ENCODE peak calls at places on chromosomes 6 and 20, in ten cellular contexts. One of them, this sample, is unnamed.
A peak's percentile ranks its signal among the peaks of the same experiment; 100 is the strongest.

GRCh38 chr6:101608724-101609123 is 215.2 kb downstream of the GRIK2 start:
- DNase-seq in neural progenitor cell: no peak
- DNase-seq in Peyer's patch: no peak
- DNase-seq in naive thymus-derived CD4-positive, alpha-beta T cell: no peak
- DNase-seq in neuronal stem cell: no peak
- DNase-seq in psoas muscle: no peak
- DNase-seq in CD8-positive, alpha-beta T cell: no peak
- DNase-seq in cardiac muscle cell: no peak
- DNase-seq in colonic mucosa: no peak
- DNase-seq in heart right ventricle: no peak
- DNase-seq in this sample: no peak

GRCh38 chr6:168585441-168585840 is 144.5 kb downstream of the SMOC2 start:
- DNase-seq in neural progenitor cell: no peak
- DNase-seq in Peyer's patch: no peak
- DNase-seq in naive thymus-derived CD4-positive, alpha-beta T cell: no peak
- DNase-seq in neuronal stem cell: no peak
- DNase-seq in psoas muscle: no peak
- DNase-seq in CD8-positive, alpha-beta T cell: no peak
- DNase-seq in cardiac muscle cell: no peak
- DNase-seq in colonic mucosa: no peak
- DNase-seq in heart right ventricle: no peak
- DNase-seq in this sample: peak; percentile 5

GRCh38 chr20:2692036-2692885 is at the start of gene EBF4:
- DNase-seq in neural progenitor cell: peak; percentile 78
- DNase-seq in Peyer's patch: peak; percentile 53
- DNase-seq in naive thymus-derived CD4-positive, alpha-beta T cell: peak; percentile 16
- DNase-seq in neuronal stem cell: no peak
- DNase-seq in psoas muscle: peak; percentile 57
- DNase-seq in CD8-positive, alpha-beta T cell: peak; percentile 29
- DNase-seq in cardiac muscle cell: peak; percentile 73
- DNase-seq in colonic mucosa: no peak
- DNase-seq in heart right ventricle: peak; percentile 59
- DNase-seq in this sample: no peak

GRCh38 chr20:43563429-43563828 is 4.6 kb downstream of the SGK2 start:
- DNase-seq in neural progenitor cell: no peak
- DNase-seq in Peyer's patch: no peak
- DNase-seq in naive thymus-derived CD4-positive, alpha-beta T cell: no peak
- DNase-seq in neuronal stem cell: no peak
- DNase-seq in psoas muscle: no peak
- DNase-seq in CD8-positive, alpha-beta T cell: no peak
- DNase-seq in cardiac muscle cell: no peak
- DNase-seq in colonic mucosa: no peak
- DNase-seq in heart right ventricle: no peak
- DNase-seq in this sample: no peak

GRCh38 chr20:7161690-7162089 is 394.2 kb downstream of the BMP2 start:
- DNase-seq in neural progenitor cell: peak; percentile 32
- DNase-seq in Peyer's patch: no peak
- DNase-seq in naive thymus-derived CD4-positive, alpha-beta T cell: no peak
- DNase-seq in neuronal stem cell: no peak
- DNase-seq in psoas muscle: no peak
- DNase-seq in CD8-positive, alpha-beta T cell: no peak
- DNase-seq in cardiac muscle cell: peak; percentile 29
- DNase-seq in colonic mucosa: peak; percentile 26
- DNase-seq in heart right ventricle: no peak
- DNase-seq in this sample: no peak

GRCh38 chr20:56371977-56372376 is 13.2 kb downstream of the FAM210B start:
- DNase-seq in neural progenitor cell: no peak
- DNase-seq in Peyer's patch: no peak
- DNase-seq in naive thymus-derived CD4-positive, alpha-beta T cell: no peak
- DNase-seq in neuronal stem cell: no peak
- DNase-seq in psoas muscle: no peak
- DNase-seq in CD8-positive, alpha-beta T cell: no peak
- DNase-seq in cardiac muscle cell: no peak
- DNase-seq in colonic mucosa: no peak
- DNase-seq in heart right ventricle: no peak
- DNase-seq in this sample: no peak

GRCh38 chr6:151705994-151706733 is 101.3 kb upstream of the ESR1 start:
- DNase-seq in neural progenitor cell: no peak
- DNase-seq in Peyer's patch: no peak
- DNase-seq in naive thymus-derived CD4-positive, alpha-beta T cell: no peak
- DNase-seq in neuronal stem cell: no peak
- DNase-seq in psoas muscle: no peak
- DNase-seq in CD8-positive, alpha-beta T cell: no peak
- DNase-seq in cardiac muscle cell: no peak
- DNase-seq in colonic mucosa: peak; percentile 35
- DNase-seq in heart right ventricle: no peak
- DNase-seq in this sample: no peak

GRCh38 chr6:47146426-47147174 is 104.5 kb upstream of the ADGRF1 start:
- DNase-seq in neural progenitor cell: peak; percentile 15
- DNase-seq in Peyer's patch: no peak
- DNase-seq in naive thymus-derived CD4-positive, alpha-beta T cell: no peak
- DNase-seq in neuronal stem cell: no peak
- DNase-seq in psoas muscle: no peak
- DNase-seq in CD8-positive, alpha-beta T cell: no peak
- DNase-seq in cardiac muscle cell: no peak
- DNase-seq in colonic mucosa: no peak
- DNase-seq in heart right ventricle: no peak
- DNase-seq in this sample: no peak

GRCh38 chr20:25281541-25281991 is 33.7 kb downstream of the PYGB start:
- DNase-seq in neural progenitor cell: no peak
- DNase-seq in Peyer's patch: peak; percentile 91
- DNase-seq in naive thymus-derived CD4-positive, alpha-beta T cell: no peak
- DNase-seq in neuronal stem cell: no peak
- DNase-seq in psoas muscle: peak; percentile 47
- DNase-seq in CD8-positive, alpha-beta T cell: no peak
- DNase-seq in cardiac muscle cell: no peak
- DNase-seq in colonic mucosa: no peak
- DNase-seq in heart right ventricle: no peak
- DNase-seq in this sample: no peak

GRCh38 chr20:54794110-54794509 is 318.7 kb downstream of the DOK5 start:
- DNase-seq in neural progenitor cell: no peak
- DNase-seq in Peyer's patch: no peak
- DNase-seq in naive thymus-derived CD4-positive, alpha-beta T cell: no peak
- DNase-seq in neuronal stem cell: no peak
- DNase-seq in psoas muscle: no peak
- DNase-seq in CD8-positive, alpha-beta T cell: no peak
- DNase-seq in cardiac muscle cell: no peak
- DNase-seq in colonic mucosa: no peak
- DNase-seq in heart right ventricle: no peak
- DNase-seq in this sample: no peak

GRCh38 chr6:8085053-8085511 is 17.3 kb downstream of the EEF1E1 start:
- DNase-seq in neural progenitor cell: no peak
- DNase-seq in Peyer's patch: no peak
- DNase-seq in naive thymus-derived CD4-positive, alpha-beta T cell: no peak
- DNase-seq in neuronal stem cell: no peak
- DNase-seq in psoas muscle: peak; percentile 35
- DNase-seq in CD8-positive, alpha-beta T cell: no peak
- DNase-seq in cardiac muscle cell: no peak
- DNase-seq in colonic mucosa: no peak
- DNase-seq in heart right ventricle: no peak
- DNase-seq in this sample: peak; percentile 83

GRCh38 chr6:39995633-39996032 is 61.4 kb upstream of the MOCS1 start:
- DNase-seq in neural progenitor cell: no peak
- DNase-seq in Peyer's patch: no peak
- DNase-seq in naive thymus-derived CD4-positive, alpha-beta T cell: no peak
- DNase-seq in neuronal stem cell: no peak
- DNase-seq in psoas muscle: no peak
- DNase-seq in CD8-positive, alpha-beta T cell: no peak
- DNase-seq in cardiac muscle cell: no peak
- DNase-seq in colonic mucosa: no peak
- DNase-seq in heart right ventricle: no peak
- DNase-seq in this sample: no peak

GRCh38 chr6:153117986-153118886 is 12.8 kb downstream of the RGS17 start:
- DNase-seq in neural progenitor cell: no peak
- DNase-seq in Peyer's patch: no peak
- DNase-seq in naive thymus-derived CD4-positive, alpha-beta T cell: no peak
- DNase-seq in neuronal stem cell: no peak
- DNase-seq in psoas muscle: no peak
- DNase-seq in CD8-positive, alpha-beta T cell: no peak
- DNase-seq in cardiac muscle cell: no peak
- DNase-seq in colonic mucosa: no peak
- DNase-seq in heart right ventricle: no peak
- DNase-seq in this sample: no peak

GRCh38 chr6:159035891-159036290 is 8.9 kb downstream of the TAGAP start:
- DNase-seq in neural progenitor cell: no peak
- DNase-seq in Peyer's patch: no peak
- DNase-seq in naive thymus-derived CD4-positive, alpha-beta T cell: no peak
- DNase-seq in neuronal stem cell: no peak
- DNase-seq in psoas muscle: no peak
- DNase-seq in CD8-positive, alpha-beta T cell: no peak
- DNase-seq in cardiac muscle cell: no peak
- DNase-seq in colonic mucosa: no peak
- DNase-seq in heart right ventricle: no peak
- DNase-seq in this sample: no peak

GRCh38 chr6:6915219-6915618 is 192.5 kb upstream of the RREB1 start:
- DNase-seq in neural progenitor cell: no peak
- DNase-seq in Peyer's patch: peak; percentile 17
- DNase-seq in naive thymus-derived CD4-positive, alpha-beta T cell: no peak
- DNase-seq in neuronal stem cell: no peak
- DNase-seq in psoas muscle: no peak
- DNase-seq in CD8-positive, alpha-beta T cell: no peak
- DNase-seq in cardiac muscle cell: no peak
- DNase-seq in colonic mucosa: no peak
- DNase-seq in heart right ventricle: no peak
- DNase-seq in this sample: no peak
- H3K4me3 ChIP-seq in neural progenitor cell: no peak overlapping the region
- H3K4me3 ChIP-seq in Peyer's patch: peak overlapping the region; percentile 28
- H3K4me3 ChIP-seq in naive thymus-derived CD4-positive, alpha-beta T cell: peak overlapping the region; percentile 41
- H3K4me3 ChIP-seq in neuronal stem cell: no peak overlapping the region
- H3K4me3 ChIP-seq in psoas muscle: peak overlapping the region; percentile 38
- H3K4me3 ChIP-seq in CD8-positive, alpha-beta T cell: no peak overlapping the region
- H3K4me3 ChIP-seq in cardiac muscle cell: no peak overlapping the region
- H3K4me3 ChIP-seq in colonic mucosa: peak overlapping the region; percentile 5
- H3K4me3 ChIP-seq in heart right ventricle: peak overlapping the region; percentile 29
- H3K4me3 ChIP-seq in this sample: no peak overlapping the region

DNA sequence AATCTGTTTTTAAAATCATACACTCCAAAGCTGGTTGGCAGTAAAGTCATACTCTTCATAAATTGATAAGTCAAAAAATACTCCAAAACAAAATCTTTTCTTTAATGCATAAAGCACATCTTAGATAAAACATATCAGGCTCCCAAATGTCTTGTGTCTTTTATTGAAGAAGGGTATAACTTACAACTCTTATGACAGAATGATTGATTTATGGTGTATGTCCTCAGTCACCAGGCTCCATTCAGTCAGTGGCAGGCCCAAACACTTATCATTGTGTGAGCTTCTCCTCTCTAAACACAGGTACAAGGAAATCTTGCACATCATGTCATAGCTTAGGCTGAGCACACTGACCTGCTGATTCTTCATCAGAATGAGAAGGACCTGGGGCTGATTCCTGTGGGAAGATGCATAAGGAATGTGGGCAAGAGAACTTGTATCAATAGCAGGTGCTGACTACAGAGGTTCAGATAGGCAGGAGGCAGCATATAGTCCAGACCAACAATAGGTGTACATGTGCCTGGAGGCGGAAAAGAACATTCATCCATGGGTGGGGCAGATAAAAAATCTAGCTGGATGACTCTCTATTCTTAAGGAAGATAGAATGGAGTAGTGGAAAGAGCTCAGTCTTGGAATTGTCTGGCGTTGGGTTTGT is 1.9 kb downstream of the CALHM5 start:
- DNase-seq in neural progenitor cell: no peak
- DNase-seq in Peyer's patch: no peak
- DNase-seq in naive thymus-derived CD4-positive, alpha-beta T cell: no peak
- DNase-seq in neuronal stem cell: no peak
- DNase-seq in psoas muscle: no peak
- DNase-seq in CD8-positive, alpha-beta T cell: no peak
- DNase-seq in cardiac muscle cell: no peak
- DNase-seq in colonic mucosa: no peak
- DNase-seq in heart right ventricle: no peak
- DNase-seq in this sample: no peak
- H3K27ac ChIP-seq in neural progenitor cell: no peak overlapping the region
- H3K27ac ChIP-seq in Peyer's patch: no peak overlapping the region
- H3K27ac ChIP-seq in naive thymus-derived CD4-positive, alpha-beta T cell: no peak overlapping the region
- H3K27ac ChIP-seq in neuronal stem cell: no peak overlapping the region
- H3K27ac ChIP-seq in psoas muscle: no peak overlapping the region
- H3K27ac ChIP-seq in CD8-positive, alpha-beta T cell: no peak overlapping the region
- H3K27ac ChIP-seq in cardiac muscle cell: no peak overlapping the region
- H3K27ac ChIP-seq in colonic mucosa: no peak overlapping the region
- H3K27ac ChIP-seq in heart right ventricle: peak overlapping the region; percentile 86
- H3K27ac ChIP-seq in this sample: no peak overlapping the region

DNA sequence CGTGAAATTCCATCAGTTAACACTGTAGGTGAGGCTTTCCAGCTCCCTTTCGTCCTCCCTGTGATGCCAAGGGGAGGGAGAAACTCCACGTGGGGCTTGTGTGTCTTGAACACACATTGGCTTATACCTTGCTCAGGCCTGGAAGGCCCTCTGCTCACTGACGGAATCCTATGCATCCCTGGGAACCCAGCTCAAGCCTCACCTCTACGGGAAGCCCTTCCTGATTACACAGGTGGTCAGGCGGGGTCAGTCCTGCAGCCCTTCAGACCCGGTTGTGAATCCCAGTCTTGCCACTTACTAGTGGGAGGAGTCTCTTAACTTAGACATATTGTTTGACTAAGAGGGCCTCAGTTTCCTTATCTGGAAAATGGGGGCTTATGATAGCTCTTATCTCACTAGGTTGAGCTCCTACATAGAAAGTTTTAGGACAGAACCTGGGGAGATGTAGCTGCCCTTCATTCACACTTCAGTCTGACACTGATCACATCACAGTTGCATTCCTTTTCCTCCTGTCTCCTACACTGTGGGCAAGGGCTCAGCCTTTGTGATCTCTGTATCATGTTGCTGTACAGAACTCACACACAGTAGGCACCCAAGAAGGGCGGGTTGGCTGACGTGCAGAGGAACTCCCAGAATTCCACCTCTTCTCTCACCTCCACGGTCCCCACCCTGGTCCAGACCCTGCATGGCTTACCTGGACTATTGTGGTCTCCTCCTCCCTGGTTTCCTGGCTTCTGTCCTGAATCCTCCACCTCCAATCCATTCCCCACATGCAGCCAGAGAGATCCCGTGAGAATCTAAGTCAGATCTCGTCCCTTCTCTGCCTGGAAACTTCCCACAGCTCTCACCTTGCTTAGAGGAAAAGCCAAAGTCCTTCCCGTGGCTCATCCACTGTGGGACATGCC is 129.6 kb downstream of the CEBPB start:
- DNase-seq in neural progenitor cell: no peak
- DNase-seq in Peyer's patch: no peak
- DNase-seq in naive thymus-derived CD4-positive, alpha-beta T cell: no peak
- DNase-seq in neuronal stem cell: no peak
- DNase-seq in psoas muscle: no peak
- DNase-seq in CD8-positive, alpha-beta T cell: no peak
- DNase-seq in cardiac muscle cell: no peak
- DNase-seq in colonic mucosa: no peak
- DNase-seq in heart right ventricle: no peak
- DNase-seq in this sample: no peak
- H3K4me3 ChIP-seq in neural progenitor cell: no peak overlapping the region
- H3K4me3 ChIP-seq in Peyer's patch: peak overlapping the region; percentile 21
- H3K4me3 ChIP-seq in naive thymus-derived CD4-positive, alpha-beta T cell: no peak overlapping the region
- H3K4me3 ChIP-seq in neuronal stem cell: no peak overlapping the region
- H3K4me3 ChIP-seq in psoas muscle: peak overlapping the region; percentile 42
- H3K4me3 ChIP-seq in CD8-positive, alpha-beta T cell: no peak overlapping the region
- H3K4me3 ChIP-seq in cardiac muscle cell: no peak overlapping the region
- H3K4me3 ChIP-seq in colonic mucosa: no peak overlapping the region
- H3K4me3 ChIP-seq in heart right ventricle: no peak overlapping the region
- H3K4me3 ChIP-seq in this sample: no peak overlapping the region

DNA sequence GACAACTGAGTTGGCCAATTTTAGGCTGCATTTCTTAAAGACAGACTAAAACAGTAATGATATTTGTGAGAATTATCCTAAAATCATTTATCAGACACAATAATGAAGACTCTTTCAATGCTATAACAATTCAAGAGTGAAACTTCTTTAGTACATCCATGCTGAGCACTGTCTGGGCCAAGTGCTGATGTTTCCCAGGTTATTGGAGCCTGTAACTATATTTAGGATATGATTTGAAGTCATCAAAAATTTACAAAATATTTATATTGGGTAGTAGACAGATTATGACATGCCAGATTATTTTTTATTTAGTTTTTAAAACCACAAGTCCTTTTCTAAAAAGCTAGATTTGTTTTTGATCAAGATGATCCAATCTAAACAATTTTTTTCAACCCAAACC is 45.1 kb downstream of the FHL5 start:
- DNase-seq in neural progenitor cell: no peak
- DNase-seq in Peyer's patch: no peak
- DNase-seq in naive thymus-derived CD4-positive, alpha-beta T cell: no peak
- DNase-seq in neuronal stem cell: no peak
- DNase-seq in psoas muscle: no peak
- DNase-seq in CD8-positive, alpha-beta T cell: no peak
- DNase-seq in cardiac muscle cell: no peak
- DNase-seq in colonic mucosa: no peak
- DNase-seq in heart right ventricle: no peak
- DNase-seq in this sample: no peak
- H3K27ac ChIP-seq in neural progenitor cell: no peak overlapping the region
- H3K27ac ChIP-seq in Peyer's patch: no peak overlapping the region
- H3K27ac ChIP-seq in naive thymus-derived CD4-positive, alpha-beta T cell: no peak overlapping the region
- H3K27ac ChIP-seq in neuronal stem cell: no peak overlapping the region
- H3K27ac ChIP-seq in psoas muscle: no peak overlapping the region
- H3K27ac ChIP-seq in CD8-positive, alpha-beta T cell: no peak overlapping the region
- H3K27ac ChIP-seq in cardiac muscle cell: no peak overlapping the region
- H3K27ac ChIP-seq in colonic mucosa: no peak overlapping the region
- H3K27ac ChIP-seq in heart right ventricle: no peak overlapping the region
- H3K27ac ChIP-seq in this sample: no peak overlapping the region

This sample was measured in SJSA1.